ENCODE peak calls at places on chromosomes 13 and 19, in eight cellular contexts. One of them, this sample, is unnamed.

GRCh38 chr13:28100149-28101121 is at the start of gene FLT3:
- DNase-seq in esophagus muscularis mucosa: no peak
- DNase-seq in endothelial cell of umbilical vein: peak; percentile 10
- DNase-seq in breast epithelium: no peak
- DNase-seq in sigmoid colon: no peak
- DNase-seq in prostate gland: no peak
- DNase-seq in stomach: peak; percentile 37
- DNase-seq in HCT116: peak; percentile 51
- DNase-seq in this sample: peak; percentile 62

GRCh38 chr13:75587679-75588078 is 38.1 kb downstream of the UCHL3 start:
- DNase-seq in esophagus muscularis mucosa: no peak
- DNase-seq in endothelial cell of umbilical vein: peak; percentile 1
- DNase-seq in breast epithelium: no peak
- DNase-seq in sigmoid colon: no peak
- DNase-seq in prostate gland: no peak
- DNase-seq in stomach: no peak
- DNase-seq in HCT116: no peak
- DNase-seq in this sample: no peak

GRCh38 chr13:86862137-86862536 is 809.0 kb upstream of the SLITRK5 start:
- DNase-seq in esophagus muscularis mucosa: no peak
- DNase-seq in endothelial cell of umbilical vein: no peak
- DNase-seq in breast epithelium: no peak
- DNase-seq in sigmoid colon: no peak
- DNase-seq in prostate gland: no peak
- DNase-seq in stomach: no peak
- DNase-seq in HCT116: no peak
- DNase-seq in this sample: no peak

GRCh38 chr13:33711441-33711840 is 106.5 kb upstream of the RFC3 start:
- DNase-seq in esophagus muscularis mucosa: no peak
- DNase-seq in endothelial cell of umbilical vein: no peak
- DNase-seq in breast epithelium: no peak
- DNase-seq in sigmoid colon: no peak
- DNase-seq in prostate gland: no peak
- DNase-seq in stomach: no peak
- DNase-seq in HCT116: no peak
- DNase-seq in this sample: no peak

GRCh38 chr19:44069415-44069814 is 2.5 kb upstream of the ZNF284 start:
- DNase-seq in esophagus muscularis mucosa: no peak
- DNase-seq in endothelial cell of umbilical vein: no peak
- DNase-seq in breast epithelium: no peak
- DNase-seq in sigmoid colon: no peak
- DNase-seq in prostate gland: no peak
- DNase-seq in stomach: no peak
- DNase-seq in HCT116: no peak
- DNase-seq in this sample: no peak

GRCh38 chr19:41620171-41620570 is 6.7 kb downstream of the CEACAM4 start:
- DNase-seq in esophagus muscularis mucosa: no peak
- DNase-seq in endothelial cell of umbilical vein: no peak
- DNase-seq in breast epithelium: no peak
- DNase-seq in sigmoid colon: no peak
- DNase-seq in prostate gland: no peak
- DNase-seq in stomach: no peak
- DNase-seq in HCT116: no peak
- DNase-seq in this sample: no peak

GRCh38 chr13:82947121-82948077 is 934.9 kb downstream of the SLITRK1 start:
- DNase-seq in esophagus muscularis mucosa: no peak
- DNase-seq in endothelial cell of umbilical vein: no peak
- DNase-seq in breast epithelium: no peak
- DNase-seq in sigmoid colon: no peak
- DNase-seq in prostate gland: no peak
- DNase-seq in stomach: no peak
- DNase-seq in HCT116: no peak
- DNase-seq in this sample: no peak

GRCh38 chr13:104592545-104593250 is 1526.5 kb upstream of the SLC10A2 start:
- DNase-seq in esophagus muscularis mucosa: no peak
- DNase-seq in endothelial cell of umbilical vein: no peak
- DNase-seq in breast epithelium: no peak
- DNase-seq in sigmoid colon: no peak
- DNase-seq in prostate gland: no peak
- DNase-seq in stomach: no peak
- DNase-seq in HCT116: no peak
- DNase-seq in this sample: no peak

GRCh38 chr19:58007285-58007684 is 4.7 kb upstream of the ZNF606 start:
- DNase-seq in esophagus muscularis mucosa: no peak
- DNase-seq in endothelial cell of umbilical vein: no peak
- DNase-seq in breast epithelium: no peak
- DNase-seq in sigmoid colon: no peak
- DNase-seq in prostate gland: no peak
- DNase-seq in stomach: no peak
- DNase-seq in HCT116: no peak
- DNase-seq in this sample: no peak

GRCh38 chr19:29378126-29378525 is 147.7 kb upstream of the VSTM2B start:
- DNase-seq in esophagus muscularis mucosa: no peak
- DNase-seq in endothelial cell of umbilical vein: no peak
- DNase-seq in breast epithelium: peak; percentile 10
- DNase-seq in sigmoid colon: peak; percentile 25
- DNase-seq in prostate gland: no peak
- DNase-seq in stomach: no peak
- DNase-seq in HCT116: no peak
- DNase-seq in this sample: no peak

GRCh38 chr19:3145909-3146676 is 10.3 kb downstream of the GNA15 start:
- DNase-seq in esophagus muscularis mucosa: no peak
- DNase-seq in endothelial cell of umbilical vein: no peak
- DNase-seq in breast epithelium: no peak
- DNase-seq in sigmoid colon: no peak
- DNase-seq in prostate gland: no peak
- DNase-seq in stomach: no peak
- DNase-seq in HCT116: no peak
- DNase-seq in this sample: no peak

DNA sequence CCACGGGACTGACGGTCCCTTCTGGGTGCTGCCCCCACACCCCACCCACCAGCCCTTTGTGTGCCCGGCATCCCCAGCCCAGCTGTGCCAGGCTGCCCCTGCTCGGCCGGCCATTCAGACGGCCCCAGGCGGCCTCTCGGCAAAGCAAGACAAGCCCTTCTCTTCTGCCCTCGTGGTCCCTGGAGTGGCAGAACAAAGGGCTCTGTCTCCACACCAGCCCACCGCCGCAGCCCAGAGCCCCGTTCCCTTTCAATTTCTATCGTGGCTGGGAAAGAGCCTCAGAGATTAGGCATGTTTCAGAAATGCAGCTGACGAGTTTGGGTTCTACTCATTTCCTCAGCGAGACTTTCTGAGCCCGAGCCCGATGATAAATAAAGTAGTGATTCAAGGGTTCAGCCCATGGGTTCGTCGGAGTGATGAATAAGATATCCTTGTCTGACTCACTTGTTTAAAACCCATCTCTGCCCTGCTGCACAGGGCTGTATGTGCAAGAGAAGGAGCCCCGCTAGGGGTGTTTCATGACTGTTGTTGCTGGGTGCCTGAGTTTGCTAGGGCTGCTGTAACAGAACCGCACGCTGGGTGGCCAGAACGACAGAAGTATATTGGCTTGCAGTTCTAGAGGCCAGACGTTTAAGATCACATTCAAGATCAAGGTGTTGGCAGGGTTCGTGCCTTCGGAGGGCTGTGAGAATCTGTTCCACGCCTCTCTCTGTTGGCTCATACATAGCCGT is 4.3 kb downstream of the MYO9B start:
- DNase-seq in esophagus muscularis mucosa: peak; percentile 95
- DNase-seq in endothelial cell of umbilical vein: peak; percentile 87
- DNase-seq in breast epithelium: peak; percentile 69
- DNase-seq in sigmoid colon: peak; percentile 96
- DNase-seq in prostate gland: peak; percentile 66
- DNase-seq in stomach: peak; percentile 74
- DNase-seq in HCT116: peak; percentile 61
- DNase-seq in this sample: peak; percentile 75
- H3K27ac ChIP-seq in esophagus muscularis mucosa: peak overlapping the region; percentile 89
- H3K27ac ChIP-seq in endothelial cell of umbilical vein: peak overlapping the region; percentile 89
- H3K27ac ChIP-seq in breast epithelium: peak overlapping the region; percentile 82
- H3K27ac ChIP-seq in sigmoid colon: peak overlapping the region; percentile 92
- H3K27ac ChIP-seq in prostate gland: peak overlapping the region; percentile 75
- H3K27ac ChIP-seq in stomach: peak overlapping the region; percentile 93
- H3K27ac ChIP-seq in HCT116: peak overlapping the region; percentile 66
- H3K27ac ChIP-seq in this sample: peak overlapping the region; percentile 96

DNA sequence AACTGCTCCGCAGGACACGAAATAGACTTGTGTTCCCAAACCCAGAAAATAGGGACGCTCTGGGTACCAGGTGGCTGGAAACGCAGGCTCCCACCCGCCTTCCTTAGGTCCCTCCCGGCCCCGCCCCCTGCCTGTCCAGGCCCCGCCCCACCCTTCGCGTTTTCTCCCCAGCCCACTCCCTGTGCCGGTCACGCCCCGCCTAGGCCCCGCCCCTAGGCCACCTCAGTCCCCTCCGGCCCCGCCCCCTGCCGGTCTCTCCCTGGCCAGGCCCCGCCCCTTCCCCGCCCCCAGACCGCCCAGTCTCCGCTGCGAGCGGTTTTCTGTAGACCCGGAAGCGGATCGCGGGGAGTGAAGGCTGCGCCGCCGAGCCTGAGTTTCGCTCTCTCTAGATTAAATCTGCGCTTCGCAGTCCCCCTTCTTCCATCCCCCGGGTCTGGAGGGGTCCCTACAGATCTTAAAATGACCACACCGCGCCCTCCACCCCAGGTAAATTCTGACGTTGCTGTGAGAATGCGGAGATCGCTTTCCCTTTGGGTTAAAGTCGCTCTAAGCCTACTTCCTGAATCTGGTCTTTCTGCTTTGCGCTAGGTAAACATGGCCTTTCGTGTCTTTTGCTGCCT is 3.7 kb upstream of the ZNF665 start:
- DNase-seq in esophagus muscularis mucosa: peak; percentile 99
- DNase-seq in endothelial cell of umbilical vein: peak; percentile 90
- DNase-seq in breast epithelium: peak; percentile 95
- DNase-seq in sigmoid colon: peak; percentile 99
- DNase-seq in prostate gland: peak; percentile 96
- DNase-seq in stomach: peak; percentile 99
- DNase-seq in HCT116: peak; percentile 33
- DNase-seq in this sample: peak; percentile 99
- TF ChIP-seq POLR2A in esophagus muscularis mucosa: peak; percentile 23
- TF ChIP-seq POLR2A in endothelial cell of umbilical vein: peak; percentile 83
- TF ChIP-seq POLR2A in breast epithelium: peak; percentile 71
- TF ChIP-seq POLR2A in sigmoid colon: peak; percentile 37
- TF ChIP-seq POLR2A in prostate gland: peak; percentile 81
- TF ChIP-seq POLR2A in stomach: no peak
- TF ChIP-seq POLR2A in HCT116: no peak
- TF ChIP-seq POLR2A in this sample: peak; percentile 73

DNA sequence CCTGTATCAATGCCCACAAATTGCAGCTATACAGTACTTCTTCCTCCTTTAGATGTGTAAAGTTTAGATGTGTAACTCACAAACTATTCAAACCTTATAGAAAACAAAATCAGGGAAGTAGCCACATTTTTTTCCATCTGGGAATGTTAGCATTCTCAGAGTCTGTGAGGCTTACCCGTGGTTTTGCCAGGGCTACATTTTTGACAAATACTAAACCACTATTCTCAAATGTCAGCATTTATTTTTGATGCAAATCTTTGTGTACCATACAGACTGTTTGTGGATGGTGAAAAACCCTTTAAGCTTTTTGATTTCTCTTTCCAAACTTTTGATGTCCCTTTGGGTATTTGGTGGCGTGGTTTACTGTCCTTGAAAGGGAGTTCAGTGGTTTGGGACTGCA is 216.4 kb downstream of the POSTN start:
- DNase-seq in esophagus muscularis mucosa: no peak
- DNase-seq in endothelial cell of umbilical vein: no peak
- DNase-seq in breast epithelium: no peak
- DNase-seq in sigmoid colon: no peak
- DNase-seq in prostate gland: no peak
- DNase-seq in stomach: no peak
- DNase-seq in HCT116: no peak
- DNase-seq in this sample: no peak
- TF ChIP-seq POLR2AphosphoS5 in esophagus muscularis mucosa: no peak
- TF ChIP-seq POLR2AphosphoS5 in endothelial cell of umbilical vein: no peak
- TF ChIP-seq POLR2AphosphoS5 in breast epithelium: no peak
- TF ChIP-seq POLR2AphosphoS5 in sigmoid colon: no peak
- TF ChIP-seq POLR2AphosphoS5 in prostate gland: no peak
- TF ChIP-seq POLR2AphosphoS5 in stomach: no peak
- TF ChIP-seq POLR2AphosphoS5 in HCT116: no peak
- TF ChIP-seq POLR2AphosphoS5 in this sample: no peak

GRCh38 chr13:110232756-110233155 is 74.2 kb downstream of the COL4A1 start:
- DNase-seq in esophagus muscularis mucosa: peak; percentile 90
- DNase-seq in endothelial cell of umbilical vein: no peak
- DNase-seq in breast epithelium: no peak
- DNase-seq in sigmoid colon: peak; percentile 78
- DNase-seq in prostate gland: no peak
- DNase-seq in stomach: no peak
- DNase-seq in HCT116: no peak
- DNase-seq in this sample: no peak

GRCh38 chr13:110234532-110234931 is 72.4 kb downstream of the COL4A1 start:
- DNase-seq in esophagus muscularis mucosa: peak; percentile 39
- DNase-seq in endothelial cell of umbilical vein: no peak
- DNase-seq in breast epithelium: no peak
- DNase-seq in sigmoid colon: no peak
- DNase-seq in prostate gland: no peak
- DNase-seq in stomach: no peak
- DNase-seq in HCT116: no peak
- DNase-seq in this sample: no peak

GRCh38 chr13:110233181-110233641 is 73.7 kb downstream of the COL4A1 start:
- DNase-seq in esophagus muscularis mucosa: peak; percentile 93
- DNase-seq in endothelial cell of umbilical vein: peak; percentile 93
- DNase-seq in breast epithelium: no peak
- DNase-seq in sigmoid colon: peak; percentile 90
- DNase-seq in prostate gland: no peak
- DNase-seq in stomach: no peak
- DNase-seq in HCT116: no peak
- DNase-seq in this sample: no peak

GRCh38 chr13:110232146-110232545 is 74.8 kb downstream of the COL4A1 start:
- DNase-seq in esophagus muscularis mucosa: peak; percentile 45
- DNase-seq in endothelial cell of umbilical vein: peak; percentile 66
- DNase-seq in breast epithelium: no peak
- DNase-seq in sigmoid colon: peak; percentile 20
- DNase-seq in prostate gland: no peak
- DNase-seq in stomach: no peak
- DNase-seq in HCT116: no peak
- DNase-seq in this sample: no peak

DNA sequence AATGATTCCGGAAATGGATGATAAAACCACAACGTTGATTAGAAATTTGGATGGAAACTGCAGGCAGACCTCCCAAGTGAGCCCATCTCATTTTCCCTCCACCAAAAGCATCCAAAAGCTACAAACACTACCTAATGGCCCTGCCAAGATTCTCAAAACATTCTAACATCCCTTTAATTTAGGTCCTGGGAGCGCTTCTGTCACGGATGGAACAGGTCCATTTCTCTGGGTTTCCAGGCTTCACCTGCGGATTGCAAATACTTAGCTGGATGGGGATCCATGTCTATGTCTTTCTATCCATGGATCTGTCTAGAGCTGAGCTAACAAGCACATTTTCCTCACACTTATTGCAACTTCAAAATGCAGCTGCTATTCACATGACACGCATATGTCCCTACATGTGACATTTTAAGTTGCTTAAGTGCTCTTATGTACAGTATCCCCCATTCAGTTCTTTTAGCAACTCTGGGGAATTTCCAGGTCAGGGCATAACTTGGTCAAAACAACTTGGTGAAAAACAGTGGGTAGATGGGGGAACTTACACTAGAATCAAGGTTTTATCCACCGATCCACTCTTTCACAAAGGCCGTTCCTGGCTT is 73.2 kb downstream of the COL4A1 start:
- DNase-seq in esophagus muscularis mucosa: peak; percentile 85
- DNase-seq in endothelial cell of umbilical vein: peak; percentile 44
- DNase-seq in breast epithelium: no peak
- DNase-seq in sigmoid colon: no peak
- DNase-seq in prostate gland: no peak
- DNase-seq in stomach: no peak
- DNase-seq in HCT116: no peak
- DNase-seq in this sample: no peak
- H3K27ac ChIP-seq in esophagus muscularis mucosa: peak overlapping the region; percentile 61
- H3K27ac ChIP-seq in endothelial cell of umbilical vein: peak overlapping the region; percentile 90
- H3K27ac ChIP-seq in breast epithelium: peak overlapping the region; percentile 68
- H3K27ac ChIP-seq in sigmoid colon: peak overlapping the region; percentile 69
- H3K27ac ChIP-seq in prostate gland: peak overlapping the region; percentile 64
- H3K27ac ChIP-seq in stomach: peak overlapping the region; percentile 73
- H3K27ac ChIP-seq in HCT116: no peak overlapping the region
- H3K27ac ChIP-seq in this sample: peak overlapping the region; percentile 68

GRCh38 chr19:10260141-10260584 is 8.1 kb downstream of the MRPL4 start:
- DNase-seq in esophagus muscularis mucosa: no peak
- DNase-seq in endothelial cell of umbilical vein: no peak
- DNase-seq in breast epithelium: peak; percentile 69
- DNase-seq in sigmoid colon: no peak
- DNase-seq in prostate gland: no peak
- DNase-seq in stomach: peak; percentile 44
- DNase-seq in HCT116: peak; percentile 23
- DNase-seq in this sample: no peak
- TF ChIP-seq POLR2A in esophagus muscularis mucosa: no peak
- TF ChIP-seq POLR2A in endothelial cell of umbilical vein: no peak
- TF ChIP-seq POLR2A in breast epithelium: no peak
- TF ChIP-seq POLR2A in sigmoid colon: no peak
- TF ChIP-seq POLR2A in prostate gland: no peak
- TF ChIP-seq POLR2A in stomach: no peak
- TF ChIP-seq POLR2A in HCT116: no peak
- TF ChIP-seq POLR2A in this sample: no peak

This sample was measured in transverse colon.